ENCODE peak calls at places on chromosomes 3 and 15, in four cellular contexts. P is DND-41, Z is lower lobe of right lung, U is ascending aorta. N is an unnamed sample. For H3K9me3, the result is how much of the 10 kb centered on the place peaks cover.

GRCh38 chr3:119175869-119176756 is 2.7 kb downstream of the UPK1B start:
- DNase-seq in Z (no peak), U (no peak), P (no peak), N (no peak)

GRCh38 chr3:32340639-32341365 is 50.9 kb upstream of the CMTM7 start:
- DNase-seq in Z (no peak), U (no peak), P (no peak), N (no peak)

GRCh38 chr15:31264534-31265089 is 62.0 kb upstream of the KLF13 start:
- DNase-seq in P (no peak), Z (no peak), U (peak), N (no peak)

GRCh38 chr3:4721511-4721911 is 228.4 kb downstream of the ITPR1 start:
- DNase-seq in Z (no peak), U (no peak), P (no peak), N (no peak)

GRCh38 chr3:147298511-147298982 is 107.8 kb downstream of the ZIC4 start:
- DNase-seq in Z (no peak), U (no peak), P (no peak), N (no peak)

GRCh38 chr3:56923546-56924224 is 121.9 kb upstream of the ARHGEF3 start:
- DNase-seq in P (peak), Z (no peak), U (no peak), N (no peak)

GRCh38 chr3:187243933-187244564 is 46.8 kb downstream of the RTP1 start:
- DNase-seq in Z (no peak), U (no peak), P (no peak), N (no peak)

GRCh38 chr3:7226393-7226792 is 365.5 kb downstream of the GRM7 start:
- DNase-seq in P (no peak), Z (no peak), U (no peak), N (no peak)

GRCh38 chr3:8713901-8714759 is 19.5 kb upstream of the CAV3 start:
- DNase-seq in U (no peak), Z (no peak), P (no peak), N (no peak)

GRCh38 chr3:64685800-64686445 is 1.9 kb downstream of the ADAMTS9 start:
- DNase-seq in Z (peak), P (no peak), U (peak), N (no peak)

GRCh38 chr3:58271901-58272501 is 34.0 kb upstream of the RPP14 start:
- DNase-seq in P (no peak), U (no peak), Z (no peak), N (no peak)

GRCh38 chr15:41465822-41466421 is 27.8 kb upstream of the ITPKA start:
- DNase-seq in P (peak), U (no peak), Z (no peak), N (peak)

GRCh38 chr3:10753964-10754363 is 62.1 kb upstream of the SLC6A11 start:
- DNase-seq in Z (peak), P (peak), U (peak), N (peak)

GRCh38 chr3:86986666-86987420 is 4.1 kb downstream of the VGLL3 start:
- DNase-seq in P (no peak), U (no peak), Z (no peak), N (no peak)

GRCh38 chr15:88635343-88635742 is 3.5 kb upstream of the ISG20 start:
- DNase-seq in U (no peak), Z (no peak), P (peak), N (peak)

GRCh38 chr15:60649845-60650548 is 171.1 kb upstream of the ICE2 start:
- DNase-seq in Z (no peak), P (peak), U (no peak), N (peak)

GRCh38 chr3:131370935-131371698 is 10.5 kb upstream of the NUDT16 start:
- DNase-seq in U (no peak), Z (peak), P (no peak), N (peak)

GRCh38 chr3:191330309-191330712 is at the start of gene UTS2B:
- DNase-seq in P (no peak), Z (no peak), U (no peak), N (peak)

GRCh38 chr15:24823473-24823872 is 131.3 kb upstream of the SNRPN start:
- DNase-seq in Z (no peak), P (no peak), U (no peak), N (no peak)
- H3K9me3 ChIP-seq in Z (under half), P (under half), U (under half), N (under half)

GRCh38 chr3:1830851-1831250 is 267.8 kb upstream of the CNTN4 start:
- DNase-seq in U (no peak), P (no peak), Z (no peak), N (no peak)
- H3K9me3 ChIP-seq in U (under half), P (under half), Z (under half), N (under half)

GRCh38 chr3:89533320-89533719 is 425.9 kb downstream of the EPHA3 start:
- DNase-seq in Z (no peak), P (no peak), U (no peak), N (no peak)

GRCh38 chr3:89522168-89522567 is 414.7 kb downstream of the EPHA3 start:
- DNase-seq in P (no peak), U (no peak), Z (no peak), N (no peak)

GRCh38 chr3:89525597-89525996 is 418.2 kb downstream of the EPHA3 start:
- DNase-seq in Z (no peak), U (no peak), P (no peak), N (no peak)

GRCh38 chr3:89527736-89528335 is 420.4 kb downstream of the EPHA3 start:
- DNase-seq in Z (no peak), U (no peak), P (no peak), N (no peak)
- H3K9me3 ChIP-seq in Z (under half), U (under half), P (under half), N (under half)

GRCh38 chr15:25172691-25173090 is 217.9 kb downstream of the SNRPN start:
- DNase-seq in P (no peak), U (peak), Z (peak), N (no peak)
- H3K9me3 ChIP-seq in P (half or more), U (under half), Z (under half), N (under half)

GRCh38 chr3:46025139-46025538 is 2.1 kb downstream of the XCR1 start:
- DNase-seq in P (no peak), Z (no peak), U (no peak), N (no peak)

GRCh38 chr3:46029953-46030543 is 2.8 kb upstream of the XCR1 start:
- DNase-seq in U (no peak), P (no peak), Z (no peak), N (peak)

GRCh38 chr3:46027021-46027705 is at the start of gene XCR1:
- DNase-seq in P (no peak), U (no peak), Z (no peak), N (peak)

GRCh38 chr3:46030626-46031025 is 3.3 kb upstream of the XCR1 start:
- DNase-seq in P (no peak), Z (no peak), U (no peak), N (no peak)

GRCh38 chr3:46027736-46028397 is 584 bp upstream of the XCR1 start:
- DNase-seq in U (no peak), P (no peak), Z (no peak), N (peak)
- H3K9me3 ChIP-seq in U (under half), P (under half), Z (under half), N (under half)

DNA sequence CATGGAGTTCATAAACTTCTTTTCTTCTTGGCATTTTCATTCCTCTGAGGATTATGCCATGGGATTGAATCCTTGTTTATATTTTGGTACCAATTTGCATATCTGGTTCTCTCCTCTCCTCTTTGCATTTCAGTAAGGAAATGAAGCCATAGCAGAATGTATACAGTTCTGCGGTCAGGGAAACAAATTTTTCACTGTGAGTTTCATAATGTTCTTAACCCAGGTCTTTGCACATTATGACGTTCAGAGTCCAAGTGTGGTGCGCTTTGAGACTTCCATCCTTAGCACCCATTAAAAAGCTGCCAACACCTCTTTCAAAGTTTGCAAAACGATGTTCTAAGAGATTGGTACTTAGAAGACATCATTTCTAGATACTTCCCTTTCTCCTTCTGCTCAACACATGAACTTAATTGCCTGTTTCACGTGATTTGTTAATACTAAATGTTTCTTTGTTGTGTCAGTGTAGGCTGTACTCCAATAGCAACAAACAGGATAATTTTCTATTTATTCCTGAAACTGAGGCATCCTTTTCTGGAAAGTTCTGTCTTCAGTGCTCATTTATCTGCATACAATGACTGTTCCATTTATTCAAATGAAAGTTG is 953.1 kb upstream of the NR2F2 start:
- DNase-seq in Z (no peak), P (no peak), U (no peak), N (no peak)
- H3K9me3 ChIP-seq in Z (under half), P (under half), U (under half), N (under half)

GRCh38 chr3:104575631-104576030 is 791.1 kb upstream of the ALCAM start:
- DNase-seq in P (no peak), U (no peak), Z (no peak), N (no peak)
- H3K9me3 ChIP-seq in P (under half), U (under half), Z (under half), N (under half)

DNA sequence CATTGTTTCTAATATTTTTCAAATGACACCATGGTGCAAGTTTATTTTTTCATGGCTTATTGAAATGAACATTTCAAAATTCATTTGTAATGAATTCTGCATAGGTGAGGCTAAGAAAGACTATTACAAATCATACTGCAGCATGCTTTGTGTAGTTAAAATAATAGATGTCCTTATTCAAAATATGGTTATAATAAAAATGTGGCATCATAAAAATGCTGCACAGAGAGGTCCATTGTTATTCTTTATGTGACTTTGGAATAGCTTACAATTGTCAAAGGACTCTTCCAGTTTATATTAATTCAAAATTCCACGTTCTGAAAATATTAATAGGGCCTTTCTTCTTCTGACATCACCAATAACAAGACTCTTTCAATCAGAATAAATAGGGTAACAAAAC is 222.7 kb downstream of the GAP43 start:
- DNase-seq in P (no peak), Z (no peak), U (no peak), N (no peak)
- H3K9me3 ChIP-seq in P (under half), Z (under half), U (under half), N (under half)